ENCODE peak calls at places on chromosome 15, in seven cellular contexts. I is upper lobe of left lung; M is CD8-positive, alpha-beta T cell; R is cardiac muscle cell; Y is GM12878; V is upper lobe of right lung; T is uterus. Q is an unnamed sample. For H3K27me3, the result is how much of the 10 kb centered on the place peaks cover.

GRCh38 chr15:24856397-24857093 is 98.2 kb upstream of the SNRPN start:
- DNase-seq in I (no peak), M (no peak), R (peak), Y (no peak), V (no peak), T (no peak), Q (no peak)

GRCh38 chr15:50233192-50233736 is 32.3 kb downstream of the HDC start:
- DNase-seq in I (no peak), M (no peak), R (no peak), Y (no peak), V (no peak), T (no peak), Q (no peak)

GRCh38 chr15:74172751-74173544 is 562 bp upstream of the ISLR start:
- DNase-seq in I (peak), M (no peak), R (peak), Y (no peak), V (no peak), T (peak), Q (no peak)

GRCh38 chr15:79028411-79028964 is 62.1 kb downstream of the RASGRF1 start:
- DNase-seq in I (no peak), M (no peak), R (peak), Y (no peak), V (no peak), T (no peak), Q (no peak)

GRCh38 chr15:32709295-32710033 is 8.3 kb upstream of the GREM1 start:
- DNase-seq in I (no peak), M (no peak), R (no peak), Y (no peak), V (no peak), T (no peak), Q (no peak)

GRCh38 chr15:78951841-78952238 is 7.0 kb upstream of the CTSH start:
- DNase-seq in I (peak), M (no peak), R (no peak), Y (no peak), V (no peak), T (no peak), Q (no peak)

GRCh38 chr15:45821390-45821789 is 186.6 kb downstream of the SQOR start:
- DNase-seq in I (no peak), M (no peak), R (no peak), Y (no peak), V (no peak), T (no peak), Q (no peak)

GRCh38 chr15:58532126-58532525 is 100.3 kb downstream of the LIPC start:
- DNase-seq in I (no peak), M (no peak), R (no peak), Y (no peak), V (no peak), T (no peak), Q (no peak)

GRCh38 chr15:64430000-64430735 is 30.2 kb upstream of the ZNF609 start:
- DNase-seq in I (peak), M (peak), R (peak), Y (peak), V (no peak), T (peak), Q (no peak)

GRCh38 chr15:60396964-60397771 is 618 bp downstream of the ANXA2 start:
- DNase-seq in I (peak), M (peak), R (peak), Y (peak), V (peak), T (peak), Q (no peak)

GRCh38 chr15:59555696-59556095 is 55.9 kb upstream of the GCNT3 start:
- DNase-seq in I (no peak), M (no peak), R (no peak), Y (no peak), V (no peak), T (no peak), Q (no peak)

GRCh38 chr15:39115379-39116057 is 465.4 kb upstream of the THBS1 start:
- DNase-seq in I (no peak), M (no peak), R (no peak), Y (no peak), V (no peak), T (no peak), Q (no peak)

GRCh38 chr15:63366451-63366850 is 15.2 kb downstream of the CA12 start:
- DNase-seq in I (no peak), M (no peak), R (no peak), Y (no peak), V (no peak), T (no peak), Q (no peak)

GRCh38 chr15:56215769-56216168 is 27.9 kb downstream of the RFX7 start:
- DNase-seq in I (no peak), M (no peak), R (no peak), Y (no peak), V (no peak), T (no peak), Q (no peak)

GRCh38 chr15:33154366-33155166 is 39.9 kb downstream of the FMN1 start:
- DNase-seq in I (peak), M (no peak), R (no peak), Y (no peak), V (peak), T (no peak), Q (no peak)

GRCh38 chr15:96285715-96286367 is 44.7 kb upstream of the NR2F2 start:
- DNase-seq in I (no peak), M (no peak), R (no peak), Y (no peak), V (no peak), T (no peak), Q (no peak)

GRCh38 chr15:92634641-92635272 is 20.8 kb downstream of the FAM174B start:
- DNase-seq in I (no peak), M (no peak), R (no peak), Y (no peak), V (no peak), T (no peak), Q (no peak)

GRCh38 chr15:36108539-36108938 is 470.9 kb upstream of the CDIN1 start:
- DNase-seq in I (no peak), M (no peak), R (no peak), Y (no peak), V (no peak), T (no peak), Q (no peak)

GRCh38 chr15:53535886-53536285 is 223.6 kb downstream of the WDR72 start:
- DNase-seq in I (no peak), M (no peak), R (no peak), Y (no peak), V (no peak), T (no peak), Q (no peak)

GRCh38 chr15:59276225-59277178 is 69.9 kb downstream of the LDHAL6B start:
- DNase-seq in I (no peak), M (no peak), R (no peak), Y (no peak), V (no peak), T (no peak), Q (no peak)

GRCh38 chr15:70955151-70955550 is 62.5 kb downstream of the LRRC49 start:
- DNase-seq in I (no peak), M (no peak), R (no peak), Y (no peak), V (no peak), T (no peak), Q (no peak)

GRCh38 chr15:52783929-52784798 is 6.0 kb downstream of the ONECUT1 start:
- DNase-seq in I (no peak), M (peak), R (peak), Y (no peak), V (peak), T (no peak), Q (no peak)

GRCh38 chr15:78830514-78831228 is 19.4 kb upstream of the ADAMTS7 start:
- DNase-seq in I (no peak), M (peak), R (no peak), Y (no peak), V (no peak), T (no peak), Q (no peak)

GRCh38 chr15:93497256-93497655 is 408.2 kb upstream of the RGMA start:
- DNase-seq in I (no peak), M (no peak), R (no peak), Y (no peak), V (no peak), T (no peak), Q (no peak)

GRCh38 chr15:65906396-65906795 is 37.1 kb downstream of the RAB11A start:
- DNase-seq in I (no peak), M (no peak), R (no peak), Y (no peak), V (no peak), T (no peak), Q (no peak)

GRCh38 chr15:58407366-58407765 is 24.4 kb upstream of the LIPC start:
- DNase-seq in I (no peak), M (no peak), R (no peak), Y (no peak), V (no peak), T (no peak), Q (no peak)

GRCh38 chr15:64944961-64945360 is 33.3 kb downstream of the ANKDD1A start:
- DNase-seq in I (no peak), M (no peak), R (no peak), Y (no peak), V (no peak), T (no peak), Q (no peak)

GRCh38 chr15:99029358-99029871 is 21.8 kb upstream of the PGPEP1L start:
- DNase-seq in I (no peak), M (no peak), R (no peak), Y (no peak), V (no peak), T (no peak), Q (no peak)

GRCh38 chr15:29117778-29118177 is 151.8 kb downstream of the NSMCE3 start:
- DNase-seq in I (no peak), M (no peak), R (no peak), Y (no peak), V (no peak), T (no peak), Q (no peak)

GRCh38 chr15:31304736-31305365 is 21.8 kb upstream of the KLF13 start:
- DNase-seq in I (no peak), M (no peak), R (no peak), Y (no peak), V (peak), T (no peak), Q (no peak)

GRCh38 chr15:37094542-37095196 is 5.7 kb downstream of the MEIS2 start:
- DNase-seq in I (no peak), M (no peak), R (no peak), Y (no peak), V (no peak), T (no peak), Q (no peak)

GRCh38 chr15:99719096-99719541 is 14.1 kb downstream of the LYSMD4 start:
- DNase-seq in I (no peak), M (no peak), R (no peak), Y (peak), V (no peak), T (no peak), Q (no peak)

GRCh38 chr15:59376735-59377134 is 4.1 kb upstream of the MYO1E start:
- DNase-seq in I (no peak), M (no peak), R (no peak), Y (no peak), V (no peak), T (no peak), Q (no peak)

GRCh38 chr15:29677871-29678431 is 144.3 kb downstream of the TJP1 start:
- DNase-seq in I (peak), M (no peak), R (no peak), Y (no peak), V (no peak), T (no peak), Q (no peak)

GRCh38 chr15:66786222-66786621 is 84.2 kb downstream of the SMAD6 start:
- DNase-seq in I (no peak), M (no peak), R (no peak), Y (no peak), V (no peak), T (no peak), Q (no peak)

GRCh38 chr15:40930430-40931299 is 1.5 kb downstream of the DLL4 start:
- DNase-seq in I (peak), M (peak), R (peak), Y (no peak), V (peak), T (peak), Q (no peak)
- H3K27me3 ChIP-seq in I (half or more), M (under half), R (half or more), Y (under half), V (half or more), T (under half), Q (under half)

GRCh38 chr15:77187751-77188464 is 117.0 kb upstream of the TSPAN3 start:
- DNase-seq in I (peak), M (no peak), R (no peak), Y (peak), V (no peak), T (no peak), Q (no peak)
- H3K4me3 ChIP-seq in I (no peak), M (no peak), R (no peak), Y (no peak), V (no peak), T (no peak), Q (no peak)

DNA sequence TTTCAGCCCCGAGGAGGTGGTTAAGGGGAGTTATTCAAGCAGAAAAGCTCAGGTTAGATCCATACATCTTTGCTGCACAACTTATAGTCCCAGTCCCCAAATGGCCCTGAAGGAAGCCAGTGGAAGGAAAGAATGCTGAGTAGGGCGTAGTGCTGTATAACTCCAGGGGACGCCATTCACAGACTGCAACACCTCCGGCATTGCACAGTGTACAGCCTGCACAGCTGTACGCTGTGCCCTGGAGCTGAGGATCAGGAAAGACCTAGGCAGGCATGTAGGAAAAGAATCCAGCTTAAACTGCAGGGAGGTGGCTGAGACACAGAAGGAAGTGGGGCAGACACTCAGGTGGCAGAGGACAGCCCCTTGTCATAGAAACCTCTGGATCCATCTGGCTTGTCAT is 77.6 kb downstream of the RPLP1 start:
- DNase-seq in I (no peak), M (no peak), R (no peak), Y (no peak), V (no peak), T (no peak), Q (no peak)
- H3K27ac ChIP-seq in I (no peak), M (no peak), R (no peak), Y (no peak), V (no peak), T (no peak), Q (no peak)

GRCh38 chr15:88803920-88804247 is 648 bp downstream of the ACAN start:
- DNase-seq in I (no peak), M (no peak), R (no peak), Y (no peak), V (no peak), T (no peak), Q (no peak)
- H3K27me3 ChIP-seq in I (under half), M (under half), R (half or more), Y (under half), V (half or more), T (under half), Q (under half)

GRCh38 chr15:67836955-67837354 is 2.9 kb downstream of the RNU6-1 start:
- DNase-seq in I (no peak), M (no peak), R (no peak), Y (no peak), V (no peak), T (no peak), Q (no peak)

GRCh38 chr15:67839929-67840746 is at the start of gene RNU6-1:
- DNase-seq in I (peak), M (peak), R (peak), Y (peak), V (peak), T (peak), Q (peak)

GRCh38 chr15:67840747-67841634 is 1.1 kb upstream of the RNU6-1 start:
- DNase-seq in I (peak), M (no peak), R (peak), Y (no peak), V (no peak), T (no peak), Q (no peak)

GRCh38 chr15:67839358-67839928 is 402 bp downstream of the RNU6-1 start:
- DNase-seq in I (no peak), M (peak), R (no peak), Y (no peak), V (no peak), T (no peak), Q (no peak)

GRCh38 chr15:67838789-67839332 is 984 bp downstream of the RNU6-1 start:
- DNase-seq in I (peak), M (no peak), R (peak), Y (no peak), V (peak), T (peak), Q (no peak)
- H3K4me3 ChIP-seq in I (peak), M (peak), R (peak), Y (peak), V (peak), T (peak), Q (peak)